ENCODE peak calls at places on chromosomes 7 and 10, in four cellular contexts. N is CD4-positive, alpha-beta memory T cell; G is Caki2; X is cardiac fibroblast. U is an unnamed sample.

GRCh38 chr10:79053481-79054202 is 15.1 kb upstream of the ZMIZ1 start:
- DNase-seq in N (no peak), G (no peak), X (no peak), U (no peak)

GRCh38 chr10:6337382-6337781 is 134.7 kb downstream of the PFKFB3 start:
- DNase-seq in G (no peak), N (no peak), X (peak), U (no peak)

GRCh38 chr7:30206942-30207341 is 72.2 kb downstream of the MTURN start:
- DNase-seq in X (no peak), G (no peak), N (no peak), U (no peak)

GRCh38 chr10:126902157-126902556 is 3.1 kb upstream of the DOCK1 start:
- DNase-seq in X (peak), G (peak), N (no peak), U (no peak)

GRCh38 chr7:25579688-25580075 is 351.4 kb upstream of the NPVF start:
- DNase-seq in X (no peak), N (no peak), G (no peak), U (no peak)

GRCh38 chr7:141158562-141158961 is 84.7 kb downstream of the TMEM178B start:
- DNase-seq in N (no peak), G (peak), X (peak), U (no peak)

GRCh38 chr7:151566897-151567320 is 47.2 kb upstream of the RHEB start:
- DNase-seq in N (no peak), X (peak), G (no peak), U (no peak)

GRCh38 chr7:30548762-30549344 is 44.2 kb upstream of the GGCT start:
- DNase-seq in X (peak), N (peak), G (peak), U (peak)

GRCh38 chr7:88888684-88889083 is 93.1 kb upstream of the TEX47 start:
- DNase-seq in G (no peak), N (no peak), X (no peak), U (no peak)

GRCh38 chr7:36289833-36290661 is 99.6 kb upstream of the ANLN start:
- DNase-seq in X (no peak), G (peak), N (no peak), U (no peak)

GRCh38 chr10:34504534-34504933 is 310.6 kb downstream of the PARD3 start:
- DNase-seq in X (peak), G (peak), N (no peak), U (no peak)

GRCh38 chr7:72326365-72326764 is 85.8 kb downstream of the CALN1 start:
- DNase-seq in G (no peak), X (no peak), N (no peak), U (no peak)

GRCh38 chr7:90916319-90916718 is 320.2 kb downstream of the CDK14 start:
- DNase-seq in X (no peak), G (no peak), N (no peak), U (no peak)

GRCh38 chr7:91228327-91228726 is 35.9 kb upstream of the FZD1 start:
- DNase-seq in G (no peak), N (no peak), X (peak), U (no peak)

GRCh38 chr10:30625110-30625509 is 4.4 kb downstream of the LYZL2 start:
- DNase-seq in X (peak), N (no peak), G (no peak), U (no peak)

U was measured in NCI-H748 treated with DMSO at 0.1 percent for 48 hours.